ENCODE peak calls at places on chromosomes 13 and 19, in seven cellular contexts. One of them, this sample, is unnamed.

GRCh38 chr19:6273701-6274601 is 5.8 kb downstream of the MLLT1 start:
- DNase-seq in LoVo: no peak
- DNase-seq in stimulated activated CD4-positive, alpha-beta T cell treated with anti-CD3 and anti-CD28 coated beads, Interleukin-12 subunit alpha, Interleukin-12 subunit beta, amount 100 ng/mL, for 48 hours: no peak
- DNase-seq in pulmonary artery endothelial cell: peak
- DNase-seq in activated CD4-positive, CD25-positive, alpha-beta regulatory T cell: no peak
- DNase-seq in head of caudate nucleus: peak
- DNase-seq in gastrocnemius medialis: peak
- DNase-seq in this sample: peak

GRCh38 chr13:49165798-49166752 is 54.1 kb upstream of the MLNR start:
- DNase-seq in LoVo: no peak
- DNase-seq in gastrocnemius medialis: no peak
- DNase-seq in stimulated activated CD4-positive, alpha-beta T cell treated with anti-CD3 and anti-CD28 coated beads, Interleukin-12 subunit alpha, Interleukin-12 subunit beta, amount 100 ng/mL, for 48 hours: no peak
- DNase-seq in activated CD4-positive, CD25-positive, alpha-beta regulatory T cell: no peak
- DNase-seq in pulmonary artery endothelial cell: no peak
- DNase-seq in head of caudate nucleus: no peak
- DNase-seq in this sample: no peak

GRCh38 chr19:33796164-33797100 is at the start of gene KCTD15:
- DNase-seq in activated CD4-positive, CD25-positive, alpha-beta regulatory T cell: no peak
- DNase-seq in head of caudate nucleus: no peak
- DNase-seq in pulmonary artery endothelial cell: no peak
- DNase-seq in gastrocnemius medialis: no peak
- DNase-seq in stimulated activated CD4-positive, alpha-beta T cell treated with anti-CD3 and anti-CD28 coated beads, Interleukin-12 subunit alpha, Interleukin-12 subunit beta, amount 100 ng/mL, for 48 hours: no peak
- DNase-seq in LoVo: peak
- DNase-seq in this sample: peak

GRCh38 chr19:3403489-3404323 is 37.3 kb downstream of the NFIC start:
- DNase-seq in activated CD4-positive, CD25-positive, alpha-beta regulatory T cell: no peak
- DNase-seq in gastrocnemius medialis: peak
- DNase-seq in LoVo: no peak
- DNase-seq in head of caudate nucleus: peak
- DNase-seq in pulmonary artery endothelial cell: peak
- DNase-seq in stimulated activated CD4-positive, alpha-beta T cell treated with anti-CD3 and anti-CD28 coated beads, Interleukin-12 subunit alpha, Interleukin-12 subunit beta, amount 100 ng/mL, for 48 hours: no peak
- DNase-seq in this sample: peak

GRCh38 chr13:96112936-96113335 is 23.0 kb downstream of the HS6ST3 start:
- DNase-seq in gastrocnemius medialis: no peak
- DNase-seq in head of caudate nucleus: no peak
- DNase-seq in pulmonary artery endothelial cell: no peak
- DNase-seq in LoVo: no peak
- DNase-seq in activated CD4-positive, CD25-positive, alpha-beta regulatory T cell: no peak
- DNase-seq in stimulated activated CD4-positive, alpha-beta T cell treated with anti-CD3 and anti-CD28 coated beads, Interleukin-12 subunit alpha, Interleukin-12 subunit beta, amount 100 ng/mL, for 48 hours: no peak
- DNase-seq in this sample: no peak

GRCh38 chr19:49337267-49338022 is 2.2 kb downstream of the CD37 start:
- DNase-seq in gastrocnemius medialis: no peak
- DNase-seq in activated CD4-positive, CD25-positive, alpha-beta regulatory T cell: no peak
- DNase-seq in LoVo: no peak
- DNase-seq in stimulated activated CD4-positive, alpha-beta T cell treated with anti-CD3 and anti-CD28 coated beads, Interleukin-12 subunit alpha, Interleukin-12 subunit beta, amount 100 ng/mL, for 48 hours: no peak
- DNase-seq in head of caudate nucleus: no peak
- DNase-seq in pulmonary artery endothelial cell: no peak
- DNase-seq in this sample: no peak

GRCh38 chr13:80000679-80001509 is 340.0 kb downstream of the SPRY2 start:
- DNase-seq in gastrocnemius medialis: no peak
- DNase-seq in LoVo: no peak
- DNase-seq in activated CD4-positive, CD25-positive, alpha-beta regulatory T cell: no peak
- DNase-seq in pulmonary artery endothelial cell: no peak
- DNase-seq in head of caudate nucleus: no peak
- DNase-seq in stimulated activated CD4-positive, alpha-beta T cell treated with anti-CD3 and anti-CD28 coated beads, Interleukin-12 subunit alpha, Interleukin-12 subunit beta, amount 100 ng/mL, for 48 hours: no peak
- DNase-seq in this sample: no peak

GRCh38 chr19:29383696-29384095 is 142.1 kb upstream of the VSTM2B start:
- DNase-seq in head of caudate nucleus: peak
- DNase-seq in stimulated activated CD4-positive, alpha-beta T cell treated with anti-CD3 and anti-CD28 coated beads, Interleukin-12 subunit alpha, Interleukin-12 subunit beta, amount 100 ng/mL, for 48 hours: no peak
- DNase-seq in pulmonary artery endothelial cell: no peak
- DNase-seq in gastrocnemius medialis: no peak
- DNase-seq in LoVo: no peak
- DNase-seq in activated CD4-positive, CD25-positive, alpha-beta regulatory T cell: no peak
- DNase-seq in this sample: no peak

GRCh38 chr19:39237200-39238184 is 7.3 kb downstream of the IFNL3 start:
- DNase-seq in pulmonary artery endothelial cell: no peak
- DNase-seq in head of caudate nucleus: no peak
- DNase-seq in stimulated activated CD4-positive, alpha-beta T cell treated with anti-CD3 and anti-CD28 coated beads, Interleukin-12 subunit alpha, Interleukin-12 subunit beta, amount 100 ng/mL, for 48 hours: no peak
- DNase-seq in LoVo: peak
- DNase-seq in gastrocnemius medialis: no peak
- DNase-seq in activated CD4-positive, CD25-positive, alpha-beta regulatory T cell: peak
- DNase-seq in this sample: no peak

GRCh38 chr13:94660695-94661324 is 51.5 kb downstream of the SOX21 start:
- DNase-seq in activated CD4-positive, CD25-positive, alpha-beta regulatory T cell: no peak
- DNase-seq in head of caudate nucleus: no peak
- DNase-seq in gastrocnemius medialis: no peak
- DNase-seq in pulmonary artery endothelial cell: no peak
- DNase-seq in stimulated activated CD4-positive, alpha-beta T cell treated with anti-CD3 and anti-CD28 coated beads, Interleukin-12 subunit alpha, Interleukin-12 subunit beta, amount 100 ng/mL, for 48 hours: no peak
- DNase-seq in LoVo: no peak
- DNase-seq in this sample: no peak

GRCh38 chr19:19405919-19406877 is 723 bp downstream of the GATAD2A start:
- DNase-seq in head of caudate nucleus: no peak
- DNase-seq in LoVo: peak
- DNase-seq in gastrocnemius medialis: no peak
- DNase-seq in pulmonary artery endothelial cell: no peak
- DNase-seq in activated CD4-positive, CD25-positive, alpha-beta regulatory T cell: peak
- DNase-seq in stimulated activated CD4-positive, alpha-beta T cell treated with anti-CD3 and anti-CD28 coated beads, Interleukin-12 subunit alpha, Interleukin-12 subunit beta, amount 100 ng/mL, for 48 hours: no peak
- DNase-seq in this sample: peak

GRCh38 chr19:39156230-39156890 is 30.8 kb downstream of the PAK4 start:
- DNase-seq in head of caudate nucleus: no peak
- DNase-seq in LoVo: no peak
- DNase-seq in activated CD4-positive, CD25-positive, alpha-beta regulatory T cell: no peak
- DNase-seq in gastrocnemius medialis: no peak
- DNase-seq in stimulated activated CD4-positive, alpha-beta T cell treated with anti-CD3 and anti-CD28 coated beads, Interleukin-12 subunit alpha, Interleukin-12 subunit beta, amount 100 ng/mL, for 48 hours: no peak
- DNase-seq in pulmonary artery endothelial cell: no peak
- DNase-seq in this sample: peak

GRCh38 chr19:7907122-7907521 is 3.4 kb downstream of the MAP2K7 start:
- DNase-seq in pulmonary artery endothelial cell: no peak
- DNase-seq in activated CD4-positive, CD25-positive, alpha-beta regulatory T cell: no peak
- DNase-seq in gastrocnemius medialis: no peak
- DNase-seq in head of caudate nucleus: no peak
- DNase-seq in stimulated activated CD4-positive, alpha-beta T cell treated with anti-CD3 and anti-CD28 coated beads, Interleukin-12 subunit alpha, Interleukin-12 subunit beta, amount 100 ng/mL, for 48 hours: no peak
- DNase-seq in LoVo: no peak
- DNase-seq in this sample: no peak

GRCh38 chr19:7867092-7867844 is 6.9 kb downstream of the PRR36 start:
- DNase-seq in activated CD4-positive, CD25-positive, alpha-beta regulatory T cell: no peak
- DNase-seq in stimulated activated CD4-positive, alpha-beta T cell treated with anti-CD3 and anti-CD28 coated beads, Interleukin-12 subunit alpha, Interleukin-12 subunit beta, amount 100 ng/mL, for 48 hours: no peak
- DNase-seq in gastrocnemius medialis: no peak
- DNase-seq in LoVo: no peak
- DNase-seq in pulmonary artery endothelial cell: no peak
- DNase-seq in head of caudate nucleus: no peak
- DNase-seq in this sample: no peak

GRCh38 chr19:43465468-43466120 is at the start of gene LYPD3:
- DNase-seq in activated CD4-positive, CD25-positive, alpha-beta regulatory T cell: no peak
- DNase-seq in head of caudate nucleus: no peak
- DNase-seq in LoVo: peak
- DNase-seq in stimulated activated CD4-positive, alpha-beta T cell treated with anti-CD3 and anti-CD28 coated beads, Interleukin-12 subunit alpha, Interleukin-12 subunit beta, amount 100 ng/mL, for 48 hours: no peak
- DNase-seq in pulmonary artery endothelial cell: no peak
- DNase-seq in gastrocnemius medialis: no peak
- DNase-seq in this sample: no peak

GRCh38 chr13:20559659-20560356 is 7.1 kb upstream of the IFT88 start:
- DNase-seq in activated CD4-positive, CD25-positive, alpha-beta regulatory T cell: no peak
- DNase-seq in gastrocnemius medialis: no peak
- DNase-seq in stimulated activated CD4-positive, alpha-beta T cell treated with anti-CD3 and anti-CD28 coated beads, Interleukin-12 subunit alpha, Interleukin-12 subunit beta, amount 100 ng/mL, for 48 hours: no peak
- DNase-seq in pulmonary artery endothelial cell: no peak
- DNase-seq in LoVo: no peak
- DNase-seq in head of caudate nucleus: no peak
- DNase-seq in this sample: no peak

GRCh38 chr13:35292329-35292728 is 184.2 kb downstream of the MAB21L1 start:
- DNase-seq in stimulated activated CD4-positive, alpha-beta T cell treated with anti-CD3 and anti-CD28 coated beads, Interleukin-12 subunit alpha, Interleukin-12 subunit beta, amount 100 ng/mL, for 48 hours: no peak
- DNase-seq in LoVo: no peak
- DNase-seq in activated CD4-positive, CD25-positive, alpha-beta regulatory T cell: no peak
- DNase-seq in pulmonary artery endothelial cell: no peak
- DNase-seq in gastrocnemius medialis: no peak
- DNase-seq in head of caudate nucleus: no peak
- DNase-seq in this sample: no peak

GRCh38 chr13:36834299-36834698 is 15.3 kb downstream of the RFXAP start:
- DNase-seq in gastrocnemius medialis: no peak
- DNase-seq in stimulated activated CD4-positive, alpha-beta T cell treated with anti-CD3 and anti-CD28 coated beads, Interleukin-12 subunit alpha, Interleukin-12 subunit beta, amount 100 ng/mL, for 48 hours: no peak
- DNase-seq in activated CD4-positive, CD25-positive, alpha-beta regulatory T cell: no peak
- DNase-seq in pulmonary artery endothelial cell: no peak
- DNase-seq in head of caudate nucleus: no peak
- DNase-seq in LoVo: no peak
- DNase-seq in this sample: no peak

GRCh38 chr19:54017266-54017665 is 25.8 kb downstream of the CACNG6 start:
- DNase-seq in pulmonary artery endothelial cell: no peak
- DNase-seq in head of caudate nucleus: no peak
- DNase-seq in LoVo: no peak
- DNase-seq in activated CD4-positive, CD25-positive, alpha-beta regulatory T cell: no peak
- DNase-seq in gastrocnemius medialis: no peak
- DNase-seq in stimulated activated CD4-positive, alpha-beta T cell treated with anti-CD3 and anti-CD28 coated beads, Interleukin-12 subunit alpha, Interleukin-12 subunit beta, amount 100 ng/mL, for 48 hours: no peak
- DNase-seq in this sample: peak

GRCh38 chr19:7304200-7304599 is 10.0 kb upstream of the INSR start:
- DNase-seq in LoVo: no peak
- DNase-seq in activated CD4-positive, CD25-positive, alpha-beta regulatory T cell: no peak
- DNase-seq in gastrocnemius medialis: no peak
- DNase-seq in pulmonary artery endothelial cell: no peak
- DNase-seq in head of caudate nucleus: no peak
- DNase-seq in stimulated activated CD4-positive, alpha-beta T cell treated with anti-CD3 and anti-CD28 coated beads, Interleukin-12 subunit alpha, Interleukin-12 subunit beta, amount 100 ng/mL, for 48 hours: no peak
- DNase-seq in this sample: no peak

GRCh38 chr19:17560205-17560595 is 4.8 kb downstream of the COLGALT1 start:
- DNase-seq in stimulated activated CD4-positive, alpha-beta T cell treated with anti-CD3 and anti-CD28 coated beads, Interleukin-12 subunit alpha, Interleukin-12 subunit beta, amount 100 ng/mL, for 48 hours: no peak
- DNase-seq in pulmonary artery endothelial cell: peak
- DNase-seq in gastrocnemius medialis: no peak
- DNase-seq in activated CD4-positive, CD25-positive, alpha-beta regulatory T cell: no peak
- DNase-seq in LoVo: no peak
- DNase-seq in head of caudate nucleus: no peak
- DNase-seq in this sample: no peak

GRCh38 chr19:44846455-44847143 is 502 bp downstream of the NECTIN2 start:
- DNase-seq in pulmonary artery endothelial cell: no peak
- DNase-seq in gastrocnemius medialis: no peak
- DNase-seq in head of caudate nucleus: no peak
- DNase-seq in stimulated activated CD4-positive, alpha-beta T cell treated with anti-CD3 and anti-CD28 coated beads, Interleukin-12 subunit alpha, Interleukin-12 subunit beta, amount 100 ng/mL, for 48 hours: no peak
- DNase-seq in LoVo: no peak
- DNase-seq in activated CD4-positive, CD25-positive, alpha-beta regulatory T cell: no peak
- DNase-seq in this sample: no peak

GRCh38 chr13:66689037-66689619 is 541.0 kb downstream of the PCDH9 start:
- DNase-seq in activated CD4-positive, CD25-positive, alpha-beta regulatory T cell: no peak
- DNase-seq in stimulated activated CD4-positive, alpha-beta T cell treated with anti-CD3 and anti-CD28 coated beads, Interleukin-12 subunit alpha, Interleukin-12 subunit beta, amount 100 ng/mL, for 48 hours: no peak
- DNase-seq in gastrocnemius medialis: no peak
- DNase-seq in pulmonary artery endothelial cell: no peak
- DNase-seq in head of caudate nucleus: no peak
- DNase-seq in LoVo: no peak
- DNase-seq in this sample: peak